ENCODE peak calls at places on chromosomes 1 and 21, in nine cellular contexts. L is mesendoderm, T is mucosa of descending colon, Z is left ventricle myocardium inferior, J is left lung, H is D341Med, O is NCI-H1105, K is fibroblast of pulmonary artery, P is GDM1. N is an unnamed sample.

GRCh38 chr1:156860113-156860638 is 489 bp upstream of the NTRK1 start:
- DNase-seq in L (peak; percentile 72), T (no peak), Z (peak; percentile 36), J (no peak), H (peak; percentile 80), O (peak; percentile 32), K (peak; percentile 35), P (peak; percentile 22), N (peak; percentile 86)

GRCh38 chr21:36928960-36929359 is 37.5 kb downstream of the HLCS start:
- DNase-seq in L (no peak), T (no peak), Z (no peak), J (no peak), H (no peak), O (no peak), K (no peak), P (no peak), N (no peak)

GRCh38 chr1:1669468-1670440 is 10.9 kb upstream of the CDK11B start:
- DNase-seq in L (no peak), T (peak; percentile 41), Z (no peak), J (peak; percentile 42), H (peak; percentile 17), O (no peak), K (no peak), P (no peak), N (no peak)

GRCh38 chr1:231100393-231100792 is 60.3 kb upstream of the FAM89A start:
- DNase-seq in L (no peak), T (no peak), Z (no peak), J (no peak), H (no peak), O (no peak), K (no peak), P (no peak), N (no peak)

GRCh38 chr1:54296666-54297065 is 96.7 kb downstream of the MRPL37 start:
- DNase-seq in L (no peak), T (no peak), Z (no peak), J (no peak), H (peak; percentile 76), O (no peak), K (no peak), P (no peak), N (no peak)

GRCh38 chr1:169670836-169671235 is 40.6 kb downstream of the SELL start:
- DNase-seq in L (no peak), T (no peak), Z (no peak), J (no peak), H (no peak), O (no peak), K (peak; percentile 65), P (peak; percentile 40), N (no peak)

GRCh38 chr21:15430023-15430422 is 299.8 kb upstream of the USP25 start:
- DNase-seq in L (peak; percentile 32), T (no peak), Z (no peak), J (no peak), H (no peak), O (no peak), K (peak; percentile 25), P (no peak), N (no peak)

GRCh38 chr1:47837046-47837830 is 159.9 kb downstream of the TRABD2B start:
- DNase-seq in L (no peak), T (no peak), Z (no peak), J (no peak), H (no peak), O (no peak), K (no peak), P (no peak), N (no peak)

GRCh38 chr21:43717967-43718871 is 710 bp upstream of the PDXK start:
- DNase-seq in L (no peak), T (peak; percentile 71), Z (no peak), J (peak; percentile 87), H (no peak), O (no peak), K (no peak), P (no peak), N (no peak)

GRCh38 chr1:184524248-184524647 is 137.4 kb downstream of the C1orf21 start:
- DNase-seq in L (no peak), T (no peak), Z (no peak), J (no peak), H (no peak), O (no peak), K (peak; percentile 43), P (no peak), N (no peak)

GRCh38 chr1:163652441-163652840 is 330.7 kb downstream of the NUF2 start:
- DNase-seq in L (peak; percentile 69), T (no peak), Z (no peak), J (no peak), H (no peak), O (no peak), K (no peak), P (no peak), N (no peak)

GRCh38 chr1:20179369-20180172 is 6.3 kb upstream of the UBXN10 start:
- DNase-seq in L (no peak), T (no peak), Z (no peak), J (no peak), H (no peak), O (no peak), K (no peak), P (no peak), N (no peak)

GRCh38 chr1:78176448-78176847 is 130.7 kb downstream of the GIPC2 start:
- DNase-seq in L (no peak), T (no peak), Z (no peak), J (no peak), H (no peak), O (peak; percentile 92), K (peak; percentile 85), P (no peak), N (no peak)

GRCh38 chr1:192967211-192967877 is 91.8 kb downstream of the UCHL5 start:
- DNase-seq in L (no peak), T (no peak), Z (no peak), J (no peak), H (no peak), O (no peak), K (peak; percentile 31), P (no peak), N (no peak)

GRCh38 chr21:36422279-36423098 is 37.3 kb downstream of the CHAF1B start:
- DNase-seq in L (peak; percentile 95), T (no peak), Z (peak; percentile 37), J (no peak), H (peak; percentile 69), O (no peak), K (peak; percentile 81), P (peak; percentile 6), N (peak; percentile 95)

GRCh38 chr1:4980211-4980610 is 325.8 kb downstream of the AJAP1 start:
- DNase-seq in L (no peak), T (no peak), Z (no peak), J (no peak), H (no peak), O (no peak), K (no peak), P (no peak), N (no peak)

GRCh38 chr1:179262183-179262582 is 31.4 kb upstream of the SOAT1 start:
- DNase-seq in L (no peak), T (no peak), Z (no peak), J (no peak), H (no peak), O (no peak), K (no peak), P (no peak), N (no peak)

GRCh38 chr1:196464545-196464944 is 143.7 kb downstream of the KCNT2 start:
- DNase-seq in L (no peak), T (no peak), Z (no peak), J (no peak), H (no peak), O (no peak), K (no peak), P (no peak), N (no peak)

GRCh38 chr1:228745497-228745896 is 10.2 kb downstream of the RHOU start:
- DNase-seq in L (no peak), T (no peak), Z (no peak), J (no peak), H (no peak), O (no peak), K (no peak), P (no peak), N (no peak)

GRCh38 chr1:172674831-172675613 is 16.1 kb downstream of the FASLG start:
- DNase-seq in L (no peak), T (no peak), Z (no peak), J (no peak), H (no peak), O (no peak), K (no peak), P (no peak), N (no peak)

GRCh38 chr1:54811739-54812655 is 10.9 kb upstream of the TTC22 start:
- DNase-seq in L (no peak), T (no peak), Z (no peak), J (no peak), H (peak; percentile 8), O (no peak), K (no peak), P (no peak), N (peak; percentile 44)

GRCh38 chr1:43505077-43505780 is 25.5 kb upstream of the PTPRF start:
- DNase-seq in L (no peak), T (no peak), Z (no peak), J (no peak), H (no peak), O (no peak), K (no peak), P (no peak), N (peak; percentile 48)

GRCh38 chr1:30804822-30805221 is 47.2 kb upstream of the LAPTM5 start:
- DNase-seq in L (peak; percentile 61), T (no peak), Z (no peak), J (no peak), H (no peak), O (no peak), K (no peak), P (no peak), N (no peak)

GRCh38 chr1:186442651-186443114 is 18.2 kb downstream of the PDC start:
- DNase-seq in L (no peak), T (no peak), Z (no peak), J (no peak), H (no peak), O (no peak), K (peak; percentile 83), P (no peak), N (no peak)

GRCh38 chr1:236686815-236687160 is 489 bp downstream of the ACTN2 start:
- DNase-seq in L (no peak), T (no peak), Z (peak; percentile 24), J (peak; percentile 74), H (no peak), O (no peak), K (no peak), P (no peak), N (peak; percentile 64)

GRCh38 chr1:215543191-215543606 is 23.9 kb upstream of the KCTD3 start:
- DNase-seq in L (no peak), T (no peak), Z (no peak), J (no peak), H (no peak), O (no peak), K (peak; percentile 73), P (no peak), N (no peak)

GRCh38 chr21:44914176-44914874 is 6.4 kb downstream of the ITGB2 start:
- DNase-seq in L (no peak), T (peak; percentile 81), Z (peak; percentile 50), J (peak; percentile 91), H (no peak), O (no peak), K (no peak), P (peak; percentile 62), N (no peak)

GRCh38 chr1:17403081-17403480 is 31.1 kb downstream of the PADI6 start:
- DNase-seq in L (no peak), T (no peak), Z (no peak), J (no peak), H (no peak), O (no peak), K (no peak), P (no peak), N (no peak)

GRCh38 chr1:105652109-105652508 is 1404.4 kb upstream of the PRMT6 start:
- DNase-seq in L (no peak), T (no peak), Z (no peak), J (no peak), H (no peak), O (no peak), K (no peak), P (no peak), N (no peak)

GRCh38 chr1:218521414-218522169 is 176.5 kb downstream of the TGFB2 start:
- DNase-seq in L (peak; percentile 79), T (no peak), Z (no peak), J (no peak), H (peak; percentile 41), O (peak; percentile 10), K (no peak), P (no peak), N (peak; percentile 88)

GRCh38 chr1:33363470-33363861 is 42.6 kb upstream of the A3GALT2 start:
- DNase-seq in L (no peak), T (no peak), Z (no peak), J (no peak), H (no peak), O (no peak), K (no peak), P (no peak), N (no peak)

N was measured in endodermal cell.